ENCODE peak calls at places on chromosomes 4 and X, in ten cellular contexts. L, A, F, R, G, O, S, Q, U and P are unnamed samples. For H3K4me1, the result is how much of the 10 kb centered on the place peaks cover.

GRCh38 chr4:134952775-134953174 is 751.2 kb upstream of the PABPC4L start:
- DNase-seq in L (peak), A (no peak), F (no peak), R (no peak), G (no peak), O (no peak), S (no peak), Q (no peak), U (no peak), P (no peak)

GRCh38 chrX:23898412-23898959 is 9.3 kb downstream of the APOO start:
- DNase-seq in L (no peak), A (no peak), F (no peak), R (no peak), G (peak), O (no peak), S (no peak), Q (no peak), U (no peak), P (no peak)

GRCh38 chr4:121189811-121190210 is 25.7 kb upstream of the TNIP3 start:
- DNase-seq in L (no peak), A (peak), F (peak), R (peak), G (no peak), O (no peak), S (peak), Q (no peak), U (no peak), P (no peak)

GRCh38 chr4:139530833-139531427 is 25.1 kb downstream of the SETD7 start:
- DNase-seq in L (no peak), A (peak), F (peak), R (peak), G (peak), O (peak), S (peak), Q (peak), U (peak), P (peak)

GRCh38 chr4:127410201-127410600 is 222.6 kb upstream of the INTU start:
- DNase-seq in L (no peak), A (no peak), F (no peak), R (no peak), G (peak), O (no peak), S (no peak), Q (no peak), U (no peak), P (no peak)

GRCh38 chrX:44019911-44020310 is 46.7 kb upstream of the NDP start:
- DNase-seq in L (no peak), A (no peak), F (no peak), R (no peak), G (no peak), O (no peak), S (no peak), Q (no peak), U (no peak), P (no peak)

GRCh38 chr4:138758876-138759275 is 256.7 kb upstream of the NOCT start:
- DNase-seq in L (no peak), A (no peak), F (no peak), R (no peak), G (no peak), O (no peak), S (no peak), Q (no peak), U (no peak), P (no peak)

GRCh38 chrX:37302569-37302968 is 46.6 kb upstream of the PRRG1 start:
- DNase-seq in L (no peak), A (no peak), F (no peak), R (no peak), G (peak), O (no peak), S (no peak), Q (peak), U (peak), P (no peak)

GRCh38 chr4:155973639-155974475 is 20.2 kb upstream of the CTSO start:
- DNase-seq in L (no peak), A (no peak), F (no peak), R (no peak), G (peak), O (no peak), S (no peak), Q (no peak), U (no peak), P (no peak)

GRCh38 chr4:106201373-106201772 is 114.6 kb downstream of the TBCK start:
- DNase-seq in L (no peak), A (no peak), F (no peak), R (no peak), G (peak), O (no peak), S (no peak), Q (no peak), U (no peak), P (no peak)

GRCh38 chrX:40471965-40472648 is 108.7 kb upstream of the ATP6AP2 start:
- DNase-seq in L (no peak), A (peak), F (no peak), R (no peak), G (peak), O (peak), S (peak), Q (peak), U (peak), P (peak)

GRCh38 chrX:120549483-120550452 is 11.0 kb downstream of the CUL4B start:
- DNase-seq in L (no peak), A (no peak), F (no peak), R (no peak), G (peak), O (no peak), S (no peak), Q (no peak), U (no peak), P (peak)

GRCh38 chr4:10619220-10619619 is 65.3 kb downstream of the CLNK start:
- DNase-seq in L (no peak), A (no peak), F (no peak), R (no peak), G (peak), O (no peak), S (no peak), Q (no peak), U (no peak), P (peak)

GRCh38 chr4:54100607-54101189 is 735 bp downstream of the GSX2 start:
- DNase-seq in L (no peak), A (no peak), F (peak), R (no peak), G (peak), O (no peak), S (no peak), Q (peak), U (no peak), P (no peak)

GRCh38 chrX:49257846-49258748 is 6.4 kb downstream of the FOXP3 start:
- DNase-seq in L (no peak), A (peak), F (peak), R (peak), G (no peak), O (no peak), S (peak), Q (no peak), U (no peak), P (no peak)

GRCh38 chrX:121876316-121876715 is 828.9 kb downstream of the GLUD2 start:
- DNase-seq in L (no peak), A (no peak), F (no peak), R (no peak), G (peak), O (no peak), S (no peak), Q (no peak), U (no peak), P (peak)

GRCh38 chr4:54316139-54316538 is 87.0 kb downstream of the PDGFRA start:
- DNase-seq in L (no peak), A (no peak), F (no peak), R (no peak), G (no peak), O (no peak), S (no peak), Q (no peak), U (no peak), P (no peak)

GRCh38 chr4:26061248-26061986 is 147.4 kb downstream of the SMIM20 start:
- DNase-seq in L (no peak), A (peak), F (no peak), R (no peak), G (no peak), O (no peak), S (no peak), Q (peak), U (no peak), P (no peak)

GRCh38 chrX:15820106-15821073 is 30.1 kb downstream of the ZRSR2 start:
- DNase-seq in L (no peak), A (no peak), F (no peak), R (no peak), G (no peak), O (no peak), S (no peak), Q (no peak), U (no peak), P (peak)

GRCh38 chr4:91840359-91840758 is 463.4 kb upstream of the GRID2 start:
- DNase-seq in L (no peak), A (no peak), F (no peak), R (no peak), G (no peak), O (no peak), S (no peak), Q (no peak), U (no peak), P (no peak)

GRCh38 chr4:10416441-10416840 is 40.8 kb downstream of the ZNF518B start:
- DNase-seq in L (no peak), A (peak), F (no peak), R (peak), G (no peak), O (no peak), S (peak), Q (no peak), U (no peak), P (no peak)

GRCh38 chrX:11100281-11101035 is 10.7 kb upstream of the HCCS start:
- DNase-seq in L (no peak), A (no peak), F (no peak), R (no peak), G (peak), O (peak), S (no peak), Q (peak), U (peak), P (peak)

GRCh38 chr4:107721436-107722090 is 1.5 kb upstream of the PAPSS1 start:
- DNase-seq in L (peak), A (peak), F (peak), R (peak), G (no peak), O (no peak), S (peak), Q (peak), U (no peak), P (no peak)

DNA sequence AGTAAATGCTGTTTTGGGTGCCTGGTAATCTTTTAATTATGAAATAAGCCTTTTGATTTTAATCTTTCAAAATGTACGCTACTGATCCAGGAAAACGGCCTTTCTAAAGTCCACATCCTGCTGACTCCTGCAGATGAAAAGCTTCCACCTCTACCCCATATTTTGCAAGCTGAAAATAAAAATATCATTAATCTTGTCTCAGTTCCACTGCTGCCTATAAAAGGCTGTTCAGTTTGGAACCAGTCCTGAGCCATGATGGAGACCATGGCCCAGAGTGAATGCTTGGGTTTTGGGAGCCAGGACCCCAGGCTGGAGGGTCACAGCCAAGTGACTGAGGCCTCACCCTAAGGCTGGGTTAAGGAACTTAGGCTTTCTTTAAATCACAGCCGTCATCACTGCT is 110.8 kb downstream of the AFF1 start:
- DNase-seq in L (no peak), A (no peak), F (no peak), R (no peak), G (no peak), O (no peak), S (no peak), Q (no peak), U (no peak), P (no peak)
- H3K4me1 ChIP-seq in L (under half), A (under half), F (under half), R (under half), G (under half), O (half or more), S (under half), Q (under half), U (under half), P (under half)

GRCh38 chr4:158801066-158801465 is 32.2 kb downstream of the FNIP2 start:
- DNase-seq in L (no peak), A (no peak), F (no peak), R (no peak), G (no peak), O (no peak), S (no peak), Q (no peak), U (no peak), P (no peak)

GRCh38 chr4:158801677-158802076 is 32.9 kb downstream of the FNIP2 start:
- DNase-seq in L (no peak), A (no peak), F (no peak), R (no peak), G (no peak), O (no peak), S (no peak), Q (no peak), U (no peak), P (no peak)

GRCh38 chr4:158805628-158806471 is 37.0 kb downstream of the FNIP2 start:
- DNase-seq in L (no peak), A (no peak), F (no peak), R (no peak), G (no peak), O (no peak), S (no peak), Q (no peak), U (peak), P (no peak)

GRCh38 chr4:158799856-158800255 is 31.0 kb downstream of the FNIP2 start:
- DNase-seq in L (no peak), A (no peak), F (no peak), R (no peak), G (no peak), O (no peak), S (no peak), Q (no peak), U (no peak), P (no peak)

DNA sequence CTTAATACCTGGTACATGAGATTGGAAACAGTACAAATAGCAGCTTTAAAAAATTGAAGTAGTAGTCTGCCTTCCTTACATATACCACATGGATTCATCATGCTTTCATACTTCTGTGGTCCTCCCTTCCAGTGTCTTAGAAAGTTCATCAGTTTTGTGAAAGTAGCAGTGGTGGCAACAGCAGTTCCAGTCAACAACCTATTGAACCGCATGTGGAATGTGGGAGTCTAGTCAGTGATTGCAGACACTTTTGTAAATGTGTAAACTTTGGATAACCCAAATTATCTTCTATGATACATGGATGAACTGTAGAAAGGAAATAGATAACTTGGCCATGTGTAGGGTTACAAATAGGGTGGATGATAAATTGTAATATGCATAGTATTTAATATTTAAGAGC is 34.1 kb downstream of the FNIP2 start:
- DNase-seq in L (no peak), A (no peak), F (no peak), R (no peak), G (no peak), O (no peak), S (no peak), Q (no peak), U (no peak), P (no peak)
- H3K4me1 ChIP-seq in L (under half), A (under half), F (under half), R (under half), G (under half), O (half or more), S (under half), Q (under half), U (under half), P (under half)

DNA sequence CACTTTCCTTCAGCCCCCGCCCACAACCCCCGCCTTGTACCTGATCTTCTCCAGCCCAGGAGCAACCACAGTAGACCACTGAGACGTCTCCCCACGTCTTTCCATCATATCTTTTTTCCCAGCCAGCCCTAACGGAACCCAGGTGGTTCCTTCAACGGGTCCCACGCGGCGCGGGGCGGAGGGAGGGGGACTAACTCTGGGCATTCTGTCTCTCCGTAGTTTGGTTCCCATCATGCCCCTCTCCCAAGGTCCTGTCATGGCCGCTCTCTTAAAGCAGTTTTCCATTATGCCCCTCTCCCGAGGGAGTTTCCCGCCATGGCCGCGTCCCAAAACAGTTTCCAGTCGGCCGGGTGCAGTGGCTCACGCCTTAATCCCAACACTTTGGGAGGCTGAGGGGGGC is 21.5 kb upstream of the TBL1X start:
- DNase-seq in L (no peak), A (no peak), F (no peak), R (no peak), G (no peak), O (no peak), S (no peak), Q (peak), U (no peak), P (no peak)
- H3K4me1 ChIP-seq in L (under half), A (under half), F (under half), R (under half), G (under half), O (under half), S (under half), Q (under half), U (under half), P (under half)

DNA sequence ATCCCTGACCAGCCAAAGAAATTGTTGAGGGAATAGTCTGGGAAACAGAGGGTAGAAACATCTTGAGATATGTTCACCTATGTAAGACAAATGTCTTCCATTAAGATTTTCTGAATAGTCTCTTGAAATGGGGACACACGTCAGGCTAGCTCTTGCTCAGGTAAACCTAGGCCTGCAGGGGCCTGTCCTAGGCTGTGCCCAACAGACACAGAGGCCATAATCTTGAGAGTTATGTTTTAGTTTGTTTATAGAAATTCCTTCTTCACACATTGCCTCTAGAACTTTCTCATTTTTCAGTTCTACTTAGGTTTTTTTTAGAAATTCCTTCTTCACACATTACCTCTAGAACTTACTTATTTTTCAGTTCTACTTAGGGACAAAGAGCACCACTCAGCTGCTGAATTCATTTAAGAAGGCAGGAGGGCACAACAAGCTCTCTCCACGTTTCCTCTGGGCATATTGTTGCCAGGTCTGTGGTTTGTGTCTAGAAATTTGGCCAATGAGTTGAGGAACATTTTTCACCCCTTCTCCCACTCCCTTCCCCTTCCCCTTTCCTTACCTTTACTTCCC is 94.9 kb downstream of the ARHGAP24 start:
- DNase-seq in L (no peak), A (no peak), F (no peak), R (no peak), G (no peak), O (no peak), S (no peak), Q (no peak), U (no peak), P (no peak)
- H3K4me1 ChIP-seq in L (under half), A (under half), F (under half), R (under half), G (under half), O (under half), S (under half), Q (under half), U (under half), P (under half)

GRCh38 chr4:140718240-140718639 is 37.9 kb downstream of the TBC1D9 start:
- DNase-seq in L (no peak), A (no peak), F (no peak), R (no peak), G (peak), O (no peak), S (no peak), Q (no peak), U (no peak), P (no peak)
- H3K4me1 ChIP-seq in L (under half), A (under half), F (under half), R (under half), G (under half), O (half or more), S (under half), Q (under half), U (under half), P (under half)

GRCh38 chr4:39697740-39698423 is at the start of gene UBE2K:
- DNase-seq in L (peak), A (peak), F (peak), R (peak), G (peak), O (peak), S (peak), Q (peak), U (peak), P (peak)

GRCh38 chr4:39702716-39703115 is 4.8 kb downstream of the UBE2K start:
- DNase-seq in L (no peak), A (no peak), F (no peak), R (no peak), G (no peak), O (no peak), S (no peak), Q (no peak), U (no peak), P (no peak)

GRCh38 chr4:39700500-39700899 is 2.6 kb downstream of the UBE2K start:
- DNase-seq in L (no peak), A (no peak), F (no peak), R (no peak), G (no peak), O (no peak), S (no peak), Q (no peak), U (no peak), P (no peak)

GRCh38 chr4:39699676-39700409 is 1.9 kb downstream of the UBE2K start:
- DNase-seq in L (no peak), A (no peak), F (no peak), R (peak), G (peak), O (no peak), S (no peak), Q (no peak), U (no peak), P (no peak)

GRCh38 chr4:39698424-39699009 is 581 bp downstream of the UBE2K start:
- DNase-seq in L (peak), A (peak), F (peak), R (no peak), G (peak), O (peak), S (peak), Q (peak), U (peak), P (peak)
- H3K4me1 ChIP-seq in L (under half), A (under half), F (half or more), R (under half), G (under half), O (under half), S (under half), Q (under half), U (under half), P (under half)

DNA sequence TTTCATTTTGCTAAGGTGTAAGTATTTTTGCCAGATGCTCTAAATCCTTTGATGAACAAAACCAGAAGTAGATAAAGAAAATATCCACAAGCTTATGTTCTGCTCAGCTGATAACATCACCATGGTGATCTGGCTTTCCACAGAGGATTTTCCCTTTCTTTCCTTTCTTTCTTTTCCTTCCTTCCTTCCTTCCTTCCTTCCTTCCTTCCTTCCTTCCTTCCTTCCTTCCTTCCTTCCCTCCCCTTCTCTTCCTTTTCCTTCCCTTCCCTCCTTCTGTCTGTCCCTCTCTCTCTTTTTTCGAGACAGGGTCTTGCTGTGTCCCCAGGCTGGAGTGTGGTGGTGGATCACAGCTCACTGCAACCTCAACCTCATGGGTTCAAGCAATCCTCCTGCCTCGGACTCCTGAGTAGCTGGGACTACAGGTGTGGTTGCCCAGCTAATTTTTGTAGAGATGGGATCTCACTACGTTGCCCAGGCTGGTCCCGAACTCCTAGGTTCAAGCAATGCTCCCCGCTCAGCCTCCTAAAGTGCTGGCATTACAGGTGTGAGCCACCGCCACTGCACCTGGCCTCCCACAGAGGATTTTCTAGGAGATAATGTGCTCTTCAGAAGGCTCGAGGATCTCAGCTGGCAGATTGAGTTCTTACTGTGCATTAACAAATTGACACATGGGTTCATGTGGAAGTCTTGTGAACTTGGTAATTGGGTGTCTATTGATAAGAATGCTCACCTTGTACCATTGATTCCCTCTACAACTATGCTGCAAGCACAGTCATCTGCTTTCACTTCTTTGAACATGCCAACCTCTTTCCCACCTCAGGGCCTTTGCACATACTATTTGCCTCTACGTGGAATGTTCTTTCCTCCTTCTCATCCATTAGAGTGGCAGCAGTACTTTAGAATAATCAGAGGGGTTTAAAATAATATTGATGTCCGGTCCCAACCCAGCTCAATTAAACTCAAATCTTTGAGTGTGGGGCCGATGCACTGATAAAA is 1.4 kb upstream of the RHOH start:
- DNase-seq in L (no peak), A (peak), F (no peak), R (no peak), G (no peak), O (no peak), S (no peak), Q (no peak), U (no peak), P (no peak)
- H3K4me1 ChIP-seq in L (under half), A (half or more), F (under half), R (half or more), G (under half), O (under half), S (under half), Q (under half), U (under half), P (under half)